ENCODE peak calls at places on chromosome 14, in eight cellular contexts. One of them, this sample, is unnamed.

GRCh38 chr14:31556191-31556590 is 5.0 kb upstream of the NUBPL start:
- DNase-seq in A172: no peak
- DNase-seq in activated naive CD4-positive, alpha-beta T cell: no peak
- DNase-seq in ecto neural progenitor cell: no peak
- DNase-seq in progenitor cell of endocrine pancreas: no peak
- DNase-seq in HS-5: no peak
- DNase-seq in HS-27A: no peak
- DNase-seq in T-helper 2 cell: no peak
- DNase-seq in this sample: no peak

GRCh38 chr14:101535232-101535631 is 26.1 kb upstream of the DIO3 start:
- DNase-seq in A172: no peak
- DNase-seq in activated naive CD4-positive, alpha-beta T cell: no peak
- DNase-seq in ecto neural progenitor cell: no peak
- DNase-seq in progenitor cell of endocrine pancreas: no peak
- DNase-seq in HS-5: no peak
- DNase-seq in HS-27A: no peak
- DNase-seq in T-helper 2 cell: no peak
- DNase-seq in this sample: no peak

GRCh38 chr14:45201908-45202307 is 51.1 kb downstream of the MIS18BP1 start:
- DNase-seq in A172: no peak
- DNase-seq in activated naive CD4-positive, alpha-beta T cell: no peak
- DNase-seq in ecto neural progenitor cell: no peak
- DNase-seq in progenitor cell of endocrine pancreas: no peak
- DNase-seq in HS-5: no peak
- DNase-seq in HS-27A: no peak
- DNase-seq in T-helper 2 cell: no peak
- DNase-seq in this sample: no peak

GRCh38 chr14:33210304-33210703 is 271.6 kb downstream of the NPAS3 start:
- DNase-seq in A172: peak
- DNase-seq in activated naive CD4-positive, alpha-beta T cell: no peak
- DNase-seq in ecto neural progenitor cell: peak
- DNase-seq in progenitor cell of endocrine pancreas: peak
- DNase-seq in HS-5: no peak
- DNase-seq in HS-27A: no peak
- DNase-seq in T-helper 2 cell: no peak
- DNase-seq in this sample: peak

GRCh38 chr14:64159588-64159987 is 134.6 kb downstream of the ESR2 start:
- DNase-seq in A172: no peak
- DNase-seq in activated naive CD4-positive, alpha-beta T cell: no peak
- DNase-seq in ecto neural progenitor cell: no peak
- DNase-seq in progenitor cell of endocrine pancreas: no peak
- DNase-seq in HS-5: no peak
- DNase-seq in HS-27A: no peak
- DNase-seq in T-helper 2 cell: no peak
- DNase-seq in this sample: no peak

GRCh38 chr14:91403069-91403600 is 14.5 kb downstream of the CCDC88C start:
- DNase-seq in A172: no peak
- DNase-seq in activated naive CD4-positive, alpha-beta T cell: no peak
- DNase-seq in ecto neural progenitor cell: no peak
- DNase-seq in progenitor cell of endocrine pancreas: no peak
- DNase-seq in HS-5: no peak
- DNase-seq in HS-27A: no peak
- DNase-seq in T-helper 2 cell: no peak
- DNase-seq in this sample: no peak

GRCh38 chr14:98855926-98856325 is 416.1 kb downstream of the BCL11B start:
- DNase-seq in A172: no peak
- DNase-seq in activated naive CD4-positive, alpha-beta T cell: no peak
- DNase-seq in ecto neural progenitor cell: peak
- DNase-seq in progenitor cell of endocrine pancreas: no peak
- DNase-seq in HS-5: no peak
- DNase-seq in HS-27A: no peak
- DNase-seq in T-helper 2 cell: no peak
- DNase-seq in this sample: no peak

GRCh38 chr14:73269729-73270651 is 32.7 kb downstream of the PAPLN start:
- DNase-seq in A172: no peak
- DNase-seq in activated naive CD4-positive, alpha-beta T cell: no peak
- DNase-seq in ecto neural progenitor cell: no peak
- DNase-seq in progenitor cell of endocrine pancreas: peak
- DNase-seq in HS-5: no peak
- DNase-seq in HS-27A: no peak
- DNase-seq in T-helper 2 cell: no peak
- DNase-seq in this sample: peak

GRCh38 chr14:54108481-54109471 is 152.2 kb upstream of the BMP4 start:
- DNase-seq in A172: peak
- DNase-seq in activated naive CD4-positive, alpha-beta T cell: no peak
- DNase-seq in ecto neural progenitor cell: no peak
- DNase-seq in progenitor cell of endocrine pancreas: no peak
- DNase-seq in HS-5: peak
- DNase-seq in HS-27A: peak
- DNase-seq in T-helper 2 cell: no peak
- DNase-seq in this sample: peak

GRCh38 chr14:64098120-64098519 is 196.1 kb downstream of the ESR2 start:
- DNase-seq in A172: no peak
- DNase-seq in activated naive CD4-positive, alpha-beta T cell: no peak
- DNase-seq in ecto neural progenitor cell: no peak
- DNase-seq in progenitor cell of endocrine pancreas: no peak
- DNase-seq in HS-5: no peak
- DNase-seq in HS-27A: no peak
- DNase-seq in T-helper 2 cell: no peak
- DNase-seq in this sample: no peak

GRCh38 chr14:34650786-34651584 is 21.0 kb upstream of the SNX6 start:
- DNase-seq in A172: peak
- DNase-seq in activated naive CD4-positive, alpha-beta T cell: no peak
- DNase-seq in ecto neural progenitor cell: no peak
- DNase-seq in progenitor cell of endocrine pancreas: no peak
- DNase-seq in HS-5: peak
- DNase-seq in HS-27A: peak
- DNase-seq in T-helper 2 cell: no peak
- DNase-seq in this sample: peak

GRCh38 chr14:104434214-104435076 is 145.1 kb upstream of the C14orf180 start:
- DNase-seq in A172: no peak
- DNase-seq in activated naive CD4-positive, alpha-beta T cell: no peak
- DNase-seq in ecto neural progenitor cell: peak
- DNase-seq in progenitor cell of endocrine pancreas: no peak
- DNase-seq in HS-5: no peak
- DNase-seq in HS-27A: no peak
- DNase-seq in T-helper 2 cell: no peak
- DNase-seq in this sample: no peak

GRCh38 chr14:22987291-22987690 is 4.9 kb upstream of the AJUBA start:
- DNase-seq in A172: no peak
- DNase-seq in activated naive CD4-positive, alpha-beta T cell: no peak
- DNase-seq in ecto neural progenitor cell: no peak
- DNase-seq in progenitor cell of endocrine pancreas: no peak
- DNase-seq in HS-5: no peak
- DNase-seq in HS-27A: no peak
- DNase-seq in T-helper 2 cell: no peak
- DNase-seq in this sample: no peak

GRCh38 chr14:91614187-91614586 is 104.1 kb upstream of the PPP4R3A start:
- DNase-seq in A172: no peak
- DNase-seq in activated naive CD4-positive, alpha-beta T cell: no peak
- DNase-seq in ecto neural progenitor cell: no peak
- DNase-seq in progenitor cell of endocrine pancreas: no peak
- DNase-seq in HS-5: peak
- DNase-seq in HS-27A: no peak
- DNase-seq in T-helper 2 cell: no peak
- DNase-seq in this sample: peak

GRCh38 chr14:67423424-67423823 is 11.5 kb upstream of the PLEK2 start:
- DNase-seq in A172: no peak
- DNase-seq in activated naive CD4-positive, alpha-beta T cell: no peak
- DNase-seq in ecto neural progenitor cell: no peak
- DNase-seq in progenitor cell of endocrine pancreas: no peak
- DNase-seq in HS-5: no peak
- DNase-seq in HS-27A: no peak
- DNase-seq in T-helper 2 cell: no peak
- DNase-seq in this sample: no peak

GRCh38 chr14:59771577-59771976 is 99.0 kb downstream of the RTN1 start:
- DNase-seq in A172: peak
- DNase-seq in activated naive CD4-positive, alpha-beta T cell: no peak
- DNase-seq in ecto neural progenitor cell: no peak
- DNase-seq in progenitor cell of endocrine pancreas: no peak
- DNase-seq in HS-5: peak
- DNase-seq in HS-27A: peak
- DNase-seq in T-helper 2 cell: no peak
- DNase-seq in this sample: peak